ENCODE peak calls at places on chromosomes 13 and 19, in seven cellular contexts. P, C, S, Y, E, X and I are unnamed samples.

GRCh38 chr13:104114111-104114510 is 1047.9 kb upstream of the SLC10A2 start:
- DNase-seq in P (no peak), C (no peak), S (no peak), Y (no peak), E (no peak), X (no peak), I (no peak)

GRCh38 chr19:13849991-13850909 is 26.7 kb upstream of the NANOS3 start:
- DNase-seq in P (peak), C (peak), S (peak), Y (no peak), E (peak), X (no peak), I (peak)

GRCh38 chr19:7159105-7159933 is 89.8 kb downstream of the ZNF557 start:
- DNase-seq in P (peak), C (no peak), S (no peak), Y (no peak), E (no peak), X (no peak), I (no peak)

GRCh38 chr19:15109768-15110417 is 2.7 kb downstream of the SYDE1 start:
- DNase-seq in P (no peak), C (no peak), S (no peak), Y (no peak), E (no peak), X (no peak), I (no peak)

GRCh38 chr19:56269348-56269747 is 3.2 kb upstream of the EDDM13 start:
- DNase-seq in P (no peak), C (no peak), S (no peak), Y (no peak), E (no peak), X (no peak), I (no peak)

GRCh38 chr19:38142176-38143035 is 81.6 kb downstream of the DPF1 start:
- DNase-seq in P (peak), C (no peak), S (peak), Y (peak), E (peak), X (peak), I (peak)

GRCh38 chr13:109668433-109669233 is 117.8 kb downstream of the IRS2 start:
- DNase-seq in P (no peak), C (no peak), S (no peak), Y (no peak), E (no peak), X (no peak), I (no peak)

GRCh38 chr13:95035311-95036109 is 265.7 kb downstream of the ABCC4 start:
- DNase-seq in P (no peak), C (no peak), S (no peak), Y (no peak), E (no peak), X (no peak), I (no peak)

GRCh38 chr19:29528946-29529645 is 3.3 kb downstream of the VSTM2B start:
- DNase-seq in P (peak), C (no peak), S (no peak), Y (no peak), E (no peak), X (no peak), I (no peak)

GRCh38 chr19:17966497-17967257 is at the start of gene KCNN1:
- DNase-seq in P (peak), C (no peak), S (no peak), Y (no peak), E (no peak), X (no peak), I (no peak)

GRCh38 chr13:98984983-98985382 is 7.1 kb upstream of the DOCK9 start:
- DNase-seq in P (no peak), C (no peak), S (no peak), Y (no peak), E (no peak), X (no peak), I (no peak)

GRCh38 chr13:111881700-111882099 is 185.2 kb upstream of the SOX1 start:
- DNase-seq in P (no peak), C (no peak), S (no peak), Y (no peak), E (no peak), X (no peak), I (no peak)

GRCh38 chr13:111279253-111279652 is 41.2 kb upstream of the TEX29 start:
- DNase-seq in P (no peak), C (no peak), S (no peak), Y (no peak), E (no peak), X (no peak), I (no peak)

GRCh38 chr13:75399879-75400217 is 82.1 kb downstream of the TBC1D4 start:
- DNase-seq in P (no peak), C (no peak), S (no peak), Y (no peak), E (no peak), X (no peak), I (no peak)

GRCh38 chr19:39166571-39167391 is 30.0 kb upstream of the NCCRP1 start:
- DNase-seq in P (peak), C (no peak), S (no peak), Y (no peak), E (no peak), X (no peak), I (no peak)

GRCh38 chr19:13718733-13719132 is 45.6 kb upstream of the MRI1 start:
- DNase-seq in P (peak), C (no peak), S (no peak), Y (no peak), E (no peak), X (no peak), I (no peak)

GRCh38 chr13:100039740-100040139 is 49.2 kb upstream of the PCCA start:
- DNase-seq in P (no peak), C (no peak), S (no peak), Y (no peak), E (no peak), X (no peak), I (no peak)

GRCh38 chr19:35045667-35046300 is 4.3 kb downstream of the HPN start:
- DNase-seq in P (no peak), C (no peak), S (no peak), Y (peak), E (no peak), X (peak), I (no peak)